ENCODE peak calls at places on chromosomes 12 and 14, in four cellular contexts. One of them, this sample, is unnamed.

GRCh38 chr14:65192686-65193085 is 90.4 kb upstream of the MAX start:
- DNase-seq in GM12892: no peak
- DNase-seq in GM23338: no peak
- DNase-seq in prostate gland: no peak
- DNase-seq in this sample: no peak

GRCh38 chr12:28223853-28224252 is 33.6 kb downstream of the CCDC91 start:
- DNase-seq in prostate gland: no peak
- DNase-seq in GM23338: no peak
- DNase-seq in GM12892: no peak
- DNase-seq in this sample: no peak

GRCh38 chr12:81208193-81208946 is 130.5 kb downstream of the ACSS3 start:
- DNase-seq in prostate gland: no peak
- DNase-seq in GM23338: no peak
- DNase-seq in GM12892: no peak
- DNase-seq in this sample: no peak

GRCh38 chr12:24888813-24889212 is 60.1 kb downstream of the BCAT1 start:
- DNase-seq in GM23338: no peak
- DNase-seq in prostate gland: no peak
- DNase-seq in GM12892: no peak
- DNase-seq in this sample: no peak

GRCh38 chr12:109458771-109459208 is 18.3 kb downstream of the KCTD10 start:
- DNase-seq in prostate gland: no peak
- DNase-seq in GM23338: peak
- DNase-seq in GM12892: no peak
- DNase-seq in this sample: no peak

GRCh38 chr14:37601849-37602248 is 6.4 kb downstream of the TTC6 start:
- DNase-seq in prostate gland: no peak
- DNase-seq in GM23338: peak
- DNase-seq in GM12892: no peak
- DNase-seq in this sample: no peak

GRCh38 chr12:6957741-6958608 is 6.8 kb downstream of the PTPN6 start:
- DNase-seq in GM12892: no peak
- DNase-seq in prostate gland: no peak
- DNase-seq in GM23338: no peak
- DNase-seq in this sample: no peak

GRCh38 chr12:24039113-24039525 is 89.6 kb upstream of the SOX5 start:
- DNase-seq in GM12892: no peak
- DNase-seq in GM23338: no peak
- DNase-seq in prostate gland: no peak
- DNase-seq in this sample: no peak

GRCh38 chr14:96424104-96424989 is 32.4 kb downstream of the AK7 start:
- DNase-seq in GM12892: peak
- DNase-seq in prostate gland: peak
- DNase-seq in GM23338: peak
- DNase-seq in this sample: no peak

GRCh38 chr12:53174881-53175491 is 5.5 kb upstream of the ZNF740 start:
- DNase-seq in GM12892: no peak
- DNase-seq in GM23338: peak
- DNase-seq in prostate gland: peak
- DNase-seq in this sample: no peak

GRCh38 chr14:104673481-104673880 is 15.9 kb upstream of the INF2 start:
- DNase-seq in prostate gland: no peak
- DNase-seq in GM23338: no peak
- DNase-seq in GM12892: no peak
- DNase-seq in this sample: no peak

GRCh38 chr14:64114166-64114565 is 180.0 kb downstream of the ESR2 start:
- DNase-seq in GM23338: peak
- DNase-seq in GM12892: no peak
- DNase-seq in prostate gland: no peak
- DNase-seq in this sample: no peak

GRCh38 chr12:121087467-121088207 is 45.0 kb upstream of the P2RX7 start:
- DNase-seq in prostate gland: no peak
- DNase-seq in GM23338: no peak
- DNase-seq in GM12892: no peak
- DNase-seq in this sample: peak

GRCh38 chr12:86376052-86376451 is 119.9 kb upstream of the MGAT4C start:
- DNase-seq in GM23338: peak
- DNase-seq in GM12892: no peak
- DNase-seq in prostate gland: no peak
- DNase-seq in this sample: no peak

GRCh38 chr14:103224996-103225874 is 102.0 kb downstream of the TNFAIP2 start:
- DNase-seq in prostate gland: no peak
- DNase-seq in GM23338: no peak
- DNase-seq in GM12892: no peak
- DNase-seq in this sample: no peak

GRCh38 chr12:109777544-109777943 is 55.7 kb downstream of the TRPV4 start:
- DNase-seq in GM12892: peak
- DNase-seq in GM23338: peak
- DNase-seq in prostate gland: no peak
- DNase-seq in this sample: no peak

GRCh38 chr14:89242871-89243270 is 174.2 kb downstream of the FOXN3 start:
- DNase-seq in prostate gland: no peak
- DNase-seq in GM23338: peak
- DNase-seq in GM12892: no peak
- DNase-seq in this sample: no peak

GRCh38 chr12:105281694-105282049 is 45.7 kb upstream of the APPL2 start:
- DNase-seq in GM23338: peak
- DNase-seq in GM12892: no peak
- DNase-seq in prostate gland: no peak
- DNase-seq in this sample: no peak

GRCh38 chr14:103530390-103530789 is 1.4 kb downstream of the TRMT61A start:
- DNase-seq in GM12892: no peak
- DNase-seq in prostate gland: no peak
- DNase-seq in GM23338: peak
- DNase-seq in this sample: no peak

GRCh38 chr14:98945611-98946570 is 326.1 kb downstream of the BCL11B start:
- DNase-seq in GM12892: no peak
- DNase-seq in GM23338: no peak
- DNase-seq in prostate gland: no peak
- DNase-seq in this sample: no peak

GRCh38 chr12:34398366-34398705 is 376.0 kb downstream of the ALG10 start:
- DNase-seq in GM23338: no peak
- DNase-seq in prostate gland: no peak
- DNase-seq in GM12892: no peak
- DNase-seq in this sample: no peak

GRCh38 chr14:94677239-94677612 is 65.0 kb downstream of the SERPINA3 start:
- DNase-seq in prostate gland: no peak
- DNase-seq in GM23338: no peak
- DNase-seq in GM12892: no peak
- DNase-seq in this sample: no peak

GRCh38 chr12:54038260-54038759 is 5.5 kb downstream of the HOXC5 start:
- DNase-seq in GM23338: no peak
- DNase-seq in prostate gland: no peak
- DNase-seq in GM12892: no peak
- DNase-seq in this sample: no peak

GRCh38 chr12:67637718-67638117 is 10.8 kb upstream of the DYRK2 start:
- DNase-seq in prostate gland: no peak
- DNase-seq in GM12892: no peak
- DNase-seq in GM23338: no peak
- DNase-seq in this sample: no peak

GRCh38 chr12:93784339-93785086 is 107.3 kb downstream of the CRADD start:
- DNase-seq in prostate gland: peak
- DNase-seq in GM23338: no peak
- DNase-seq in GM12892: no peak
- DNase-seq in this sample: peak

GRCh38 chr12:8912910-8913309 is 1.4 kb upstream of the PHC1 start:
- DNase-seq in GM23338: peak
- DNase-seq in prostate gland: peak
- DNase-seq in GM12892: no peak
- DNase-seq in this sample: no peak

GRCh38 chr12:63403256-63403655 is 252.3 kb upstream of the AVPR1A start:
- DNase-seq in prostate gland: no peak
- DNase-seq in GM12892: no peak
- DNase-seq in GM23338: no peak
- DNase-seq in this sample: no peak

GRCh38 chr12:88113871-88114270 is 28.0 kb downstream of the CEP290 start:
- DNase-seq in prostate gland: no peak
- DNase-seq in GM12892: no peak
- DNase-seq in GM23338: no peak
- DNase-seq in this sample: no peak

GRCh38 chr14:35808076-35808657 is 928 bp downstream of the RALGAPA1 start:
- DNase-seq in prostate gland: peak
- DNase-seq in GM23338: peak
- DNase-seq in GM12892: no peak
- DNase-seq in this sample: no peak

GRCh38 chr12:74890237-74890599 is 319.4 kb downstream of the KCNC2 start:
- DNase-seq in GM23338: peak
- DNase-seq in GM12892: no peak
- DNase-seq in prostate gland: peak
- DNase-seq in this sample: no peak

GRCh38 chr12:49801141-49802063 is 26.8 kb downstream of the NCKAP5L start:
- DNase-seq in GM12892: no peak
- DNase-seq in prostate gland: no peak
- DNase-seq in GM23338: no peak
- DNase-seq in this sample: no peak

GRCh38 chr14:56490379-56490778 is 89.2 kb upstream of the TMEM260 start:
- DNase-seq in GM23338: peak
- DNase-seq in prostate gland: no peak
- DNase-seq in GM12892: no peak
- DNase-seq in this sample: no peak

GRCh38 chr12:132887513-132888341 is at the start of gene CHFR:
- DNase-seq in GM12892: peak
- DNase-seq in prostate gland: peak
- DNase-seq in GM23338: peak
- DNase-seq in this sample: peak
- TF ChIP-seq POLR2AphosphoS5 in GM12892: peak
- TF ChIP-seq POLR2AphosphoS5 in prostate gland: peak
- TF ChIP-seq POLR2AphosphoS5 in GM23338: peak
- TF ChIP-seq POLR2AphosphoS5 in this sample: peak

DNA sequence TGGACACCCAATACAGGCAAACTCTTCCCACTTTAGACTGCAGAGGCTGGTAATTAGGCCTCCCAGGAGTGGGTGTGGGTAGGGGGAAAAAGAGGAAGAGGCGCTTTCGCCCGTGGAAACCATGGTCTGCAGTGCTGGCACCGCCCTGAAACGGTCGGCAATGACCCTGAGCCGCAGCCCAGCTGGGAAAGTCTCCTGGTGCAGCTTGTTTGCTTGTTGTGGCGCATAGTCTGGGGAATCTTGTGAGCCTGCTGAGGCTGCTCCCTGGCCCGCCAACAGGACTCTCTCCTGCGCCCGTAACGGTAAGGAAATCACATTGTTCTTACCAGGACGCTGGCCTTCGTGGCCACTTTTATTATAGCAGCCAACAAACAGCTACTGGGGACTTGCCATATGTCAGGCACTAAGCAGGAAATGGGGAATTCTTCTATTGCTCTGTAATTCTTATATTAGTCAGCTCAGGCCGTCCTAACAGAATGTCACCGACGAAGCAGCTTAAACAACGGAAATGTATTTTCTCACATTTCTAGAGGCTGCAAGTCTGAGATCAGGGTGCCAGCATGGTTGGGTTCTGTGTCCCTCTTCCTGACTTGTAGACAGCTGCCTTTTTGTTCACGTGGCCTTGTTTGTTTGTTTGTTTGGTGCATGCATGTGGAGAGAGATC is 52.5 kb upstream of the RIN3 start:
- DNase-seq in GM12892: no peak
- DNase-seq in prostate gland: no peak
- DNase-seq in GM23338: peak
- DNase-seq in this sample: no peak
- TF ChIP-seq POLR2AphosphoS5 in GM12892: no peak
- TF ChIP-seq POLR2AphosphoS5 in prostate gland: no peak
- TF ChIP-seq POLR2AphosphoS5 in GM23338: no peak
- TF ChIP-seq POLR2AphosphoS5 in this sample: no peak

DNA sequence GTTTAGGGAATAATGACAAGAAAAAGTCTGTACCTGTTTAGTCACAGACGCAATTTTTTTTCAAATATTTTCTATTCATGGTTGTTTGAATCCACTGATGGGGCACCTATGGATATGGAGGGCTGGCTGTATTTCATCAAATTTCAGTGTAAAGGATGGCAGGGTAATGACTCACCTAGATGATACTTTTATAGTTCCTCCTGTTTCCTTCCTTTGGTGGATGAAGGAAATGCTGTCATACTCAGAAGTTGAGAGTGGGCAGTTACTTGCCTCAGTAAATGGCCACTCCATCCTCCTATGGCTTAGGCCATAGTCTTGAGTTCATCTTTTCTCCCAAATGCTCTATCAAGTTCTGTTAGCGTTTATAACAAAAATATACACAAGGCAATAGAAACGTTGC is 18.9 kb upstream of the C12orf71 start:
- DNase-seq in GM12892: no peak
- DNase-seq in prostate gland: no peak
- DNase-seq in GM23338: no peak
- DNase-seq in this sample: no peak
- TF ChIP-seq POLR2AphosphoS5 in GM12892: no peak
- TF ChIP-seq POLR2AphosphoS5 in prostate gland: no peak
- TF ChIP-seq POLR2AphosphoS5 in GM23338: no peak
- TF ChIP-seq POLR2AphosphoS5 in this sample: no peak

GRCh38 chr12:91883811-91884210 is 261.8 kb downstream of the BTG1 start:
- DNase-seq in GM12892: no peak
- DNase-seq in GM23338: no peak
- DNase-seq in prostate gland: no peak
- DNase-seq in this sample: no peak
- TF ChIP-seq POLR2AphosphoS5 in GM12892: no peak
- TF ChIP-seq POLR2AphosphoS5 in GM23338: no peak
- TF ChIP-seq POLR2AphosphoS5 in prostate gland: no peak
- TF ChIP-seq POLR2AphosphoS5 in this sample: no peak

GRCh38 chr12:3604281-3604680 is 113.3 kb downstream of the PRMT8 start:
- DNase-seq in prostate gland: no peak
- DNase-seq in GM12892: no peak
- DNase-seq in GM23338: peak
- DNase-seq in this sample: no peak
- TF ChIP-seq POLR2AphosphoS5 in prostate gland: no peak
- TF ChIP-seq POLR2AphosphoS5 in GM12892: no peak
- TF ChIP-seq POLR2AphosphoS5 in GM23338: no peak
- TF ChIP-seq POLR2AphosphoS5 in this sample: no peak